ENCODE peak calls at places on chromosome 1, in seven cellular contexts. E is fibroblast of lung; M is left lung; K is adrenal gland; W is CD8-positive, alpha-beta T cell; N is heart right ventricle; B is esophagus squamous epithelium. T is an unnamed sample. For H3K4me1, the result is how much of the 10 kb centered on the place peaks cover.

GRCh38 chr1:20485527-20486456 is at the start of gene CAMK2N1:
- DNase-seq in N (peak), W (peak), E (peak), K (peak), B (no peak), M (peak), T (peak)

GRCh38 chr1:1357871-1358432 is 403 bp downstream of the MXRA8 start:
- DNase-seq in M (no peak), W (no peak), N (no peak), E (no peak), K (no peak), B (no peak), T (no peak)

GRCh38 chr1:41783189-41783639 is 135.5 kb downstream of the HIVEP3 start:
- DNase-seq in E (peak), B (no peak), W (no peak), M (no peak), K (peak), N (no peak), T (no peak)

GRCh38 chr1:17624540-17625256 is 85.2 kb downstream of the ARHGEF10L start:
- DNase-seq in W (no peak), B (no peak), K (peak), N (peak), E (peak), M (no peak), T (no peak)

GRCh38 chr1:68112835-68113243 is 62.4 kb upstream of the DIRAS3 start:
- DNase-seq in E (peak), B (no peak), W (no peak), N (no peak), K (no peak), M (no peak), T (no peak)

GRCh38 chr1:12204140-12204539 is 25.7 kb upstream of the VPS13D start:
- DNase-seq in K (no peak), E (no peak), M (no peak), B (no peak), N (no peak), W (peak), T (peak)

GRCh38 chr1:43766818-43767525 is 59.6 kb downstream of the ST3GAL3 start:
- DNase-seq in B (no peak), W (no peak), M (no peak), K (no peak), E (peak), N (no peak), T (no peak)

GRCh38 chr1:39561321-39561720 is 15.3 kb downstream of the PABPC4 start:
- DNase-seq in K (no peak), N (no peak), B (no peak), E (no peak), W (no peak), M (no peak), T (no peak)

GRCh38 chr1:83856381-83856780 is 142.6 kb downstream of the TTLL7 start:
- DNase-seq in M (no peak), W (no peak), B (no peak), N (no peak), E (no peak), K (no peak), T (no peak)

GRCh38 chr1:220804202-220804586 is 17.5 kb downstream of the MTARC1 start:
- DNase-seq in K (no peak), W (no peak), N (no peak), E (no peak), M (no peak), B (no peak), T (no peak)

GRCh38 chr1:176545034-176545639 is 82.2 kb downstream of the PAPPA2 start:
- DNase-seq in E (no peak), W (no peak), B (no peak), M (no peak), N (no peak), K (no peak), T (no peak)

GRCh38 chr1:38680801-38681510 is 178.6 kb downstream of the RRAGC start:
- DNase-seq in W (no peak), E (peak), K (no peak), N (no peak), M (no peak), B (no peak), T (no peak)

GRCh38 chr1:168474322-168474721 is 69.5 kb downstream of the XCL2 start:
- DNase-seq in B (no peak), N (no peak), K (no peak), W (no peak), M (no peak), E (no peak), T (no peak)

GRCh38 chr1:200510228-200510623 is 100.4 kb upstream of the ZNF281 start:
- DNase-seq in N (no peak), E (peak), M (no peak), B (no peak), W (peak), K (peak), T (no peak)

GRCh38 chr1:49694251-49694827 is 329.4 kb downstream of the AGBL4 start:
- DNase-seq in W (no peak), K (no peak), E (no peak), B (no peak), M (no peak), N (no peak), T (no peak)

GRCh38 chr1:96234299-96234698 is 487.3 kb upstream of the PTBP2 start:
- DNase-seq in W (no peak), M (peak), B (no peak), K (peak), E (peak), N (peak), T (no peak)

GRCh38 chr1:58570817-58571216 is 6.2 kb downstream of the TACSTD2 start:
- DNase-seq in B (no peak), E (no peak), K (no peak), W (no peak), M (no peak), N (no peak), T (no peak)

GRCh38 chr1:209041936-209042335 is 541.6 kb upstream of the CAMK1G start:
- DNase-seq in E (peak), B (no peak), M (no peak), K (no peak), N (no peak), W (no peak), T (no peak)

GRCh38 chr1:102434421-102434820 is 437.7 kb upstream of the OLFM3 start:
- DNase-seq in W (no peak), M (no peak), K (peak), N (no peak), E (no peak), B (no peak), T (no peak)

GRCh38 chr1:99481391-99481996 is 164.4 kb upstream of the PALMD start:
- DNase-seq in M (no peak), B (no peak), K (peak), E (peak), W (peak), N (no peak), T (no peak)

GRCh38 chr1:22711071-22711470 is 432 bp downstream of the EPHB2 start:
- DNase-seq in N (no peak), E (no peak), B (no peak), W (no peak), K (no peak), M (no peak), T (no peak)

GRCh38 chr1:151680812-151681211 is 35.8 kb downstream of the CELF3 start:
- DNase-seq in W (no peak), N (no peak), M (no peak), K (no peak), B (no peak), E (peak), T (no peak)

GRCh38 chr1:81760487-81761097 is 40.1 kb upstream of the ADGRL2 start:
- DNase-seq in E (peak), K (no peak), N (no peak), B (no peak), M (no peak), W (no peak), T (no peak)

GRCh38 chr1:168932539-168932938 is 174.0 kb upstream of the ATP1B1 start:
- DNase-seq in E (no peak), W (no peak), N (no peak), K (no peak), B (no peak), M (no peak), T (no peak)

GRCh38 chr1:177274687-177275211 is 104.0 kb downstream of the BRINP2 start:
- DNase-seq in E (peak), M (no peak), N (peak), W (no peak), K (peak), B (no peak), T (no peak)

GRCh38 chr1:152565535-152566215 is 905 bp downstream of the LCE3E start:
- DNase-seq in M (no peak), N (no peak), W (no peak), B (no peak), E (no peak), K (no peak), T (no peak)

GRCh38 chr1:181397841-181398240 is 85.5 kb upstream of the CACNA1E start:
- DNase-seq in N (no peak), M (no peak), B (no peak), W (peak), K (no peak), E (no peak), T (no peak)

GRCh38 chr1:10522324-10522860 is 47.6 kb downstream of the PEX14 start:
- DNase-seq in N (no peak), K (no peak), M (no peak), W (no peak), B (no peak), E (no peak), T (no peak)

GRCh38 chr1:16984717-16985116 is 4.3 kb upstream of the MFAP2 start:
- DNase-seq in M (no peak), B (no peak), K (peak), E (peak), N (peak), W (no peak), T (no peak)

GRCh38 chr1:184959626-184960025 is 14.7 kb downstream of the NIBAN1 start:
- DNase-seq in E (no peak), M (no peak), B (no peak), K (no peak), W (no peak), N (no peak), T (no peak)

GRCh38 chr1:204380293-204380831 is 20.6 kb upstream of the PLEKHA6 start:
- DNase-seq in K (no peak), N (no peak), E (no peak), M (no peak), B (no peak), W (no peak), T (no peak)

GRCh38 chr1:223771814-223772770 is 59.8 kb downstream of the CAPN2 start:
- DNase-seq in M (no peak), N (peak), K (peak), B (no peak), W (no peak), E (peak), T (no peak)

GRCh38 chr1:15153842-15154479 is 414 bp downstream of the TMEM51 start:
- DNase-seq in N (peak), E (peak), B (no peak), K (peak), W (peak), M (peak), T (peak)

GRCh38 chr1:222618880-222619321 is 1.0 kb downstream of the MIA3 start:
- DNase-seq in E (peak), B (no peak), M (peak), N (peak), W (peak), K (peak), T (peak)

GRCh38 chr1:145845514-145846161 is at the start of gene NUDT17:
- DNase-seq in M (peak), K (peak), W (peak), E (peak), N (peak), B (peak), T (peak)

GRCh38 chr1:145847827-145848226 is 2.4 kb downstream of the NUDT17 start:
- DNase-seq in N (no peak), W (no peak), E (no peak), M (no peak), K (no peak), B (no peak), T (no peak)

GRCh38 chr1:145846191-145846590 is 761 bp downstream of the NUDT17 start:
- DNase-seq in W (peak), M (no peak), K (no peak), N (no peak), E (peak), B (no peak), T (no peak)

GRCh38 chr1:145845144-145845513 is 301 bp upstream of the NUDT17 start:
- DNase-seq in N (no peak), B (no peak), K (no peak), E (no peak), M (no peak), W (no peak), T (no peak)

GRCh38 chr1:145849356-145850165 is 4.1 kb downstream of the NUDT17 start:
- DNase-seq in B (no peak), M (peak), N (no peak), K (peak), E (peak), W (no peak), T (no peak)
- TF ChIP-seq CTCF in B (no peak), M (no peak), N (peak), K (no peak), E (peak), W (peak), T (no peak)

GRCh38 chr1:157134442-157134841 is 3.8 kb downstream of the ETV3 start:
- DNase-seq in M (no peak), N (no peak), E (no peak), B (no peak), W (no peak), K (no peak), T (no peak)
- H3K4me1 ChIP-seq in M (under half), N (under half), E (under half), B (half or more), W (half or more), K (under half), T (half or more)

GRCh38 chr1:35186239-35186638 is 6.7 kb downstream of the SFPQ start:
- DNase-seq in E (no peak), K (no peak), N (no peak), M (no peak), W (no peak), B (no peak), T (no peak)
- TF ChIP-seq CTCF in E (no peak), K (no peak), N (no peak), M (no peak), W (no peak), B (no peak), T (no peak)

DNA sequence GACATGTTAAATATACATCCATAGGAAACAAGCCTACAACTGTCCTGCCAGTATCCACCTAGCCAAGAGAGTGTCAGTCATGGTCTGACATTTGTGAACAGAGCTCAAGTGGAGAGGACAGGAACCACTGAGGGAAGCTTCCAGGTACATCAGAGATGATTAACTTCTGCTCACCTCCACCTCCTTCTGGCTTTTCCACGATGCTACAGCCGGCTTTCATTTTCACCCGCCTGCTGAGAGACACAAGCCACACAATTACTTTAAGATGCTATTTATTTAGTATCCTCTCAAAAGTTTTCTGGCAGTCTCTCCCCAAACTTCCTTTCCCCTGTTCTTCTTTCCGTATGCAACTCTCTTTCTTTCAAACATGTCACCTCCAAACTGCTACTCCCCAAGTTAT is 2.1 kb downstream of the ETV3 start:
- DNase-seq in E (no peak), B (no peak), W (no peak), N (no peak), M (no peak), K (no peak), T (no peak)
- H3K4me1 ChIP-seq in E (under half), B (half or more), W (half or more), N (under half), M (under half), K (under half), T (half or more)

GRCh38 chr1:62746086-62746808 is 37.7 kb upstream of the ATG4C start:
- DNase-seq in M (no peak), E (peak), K (no peak), B (no peak), W (no peak), N (no peak), T (no peak)
- TF ChIP-seq CTCF in M (peak), E (peak), K (peak), B (peak), W (peak), N (peak), T (peak)

DNA sequence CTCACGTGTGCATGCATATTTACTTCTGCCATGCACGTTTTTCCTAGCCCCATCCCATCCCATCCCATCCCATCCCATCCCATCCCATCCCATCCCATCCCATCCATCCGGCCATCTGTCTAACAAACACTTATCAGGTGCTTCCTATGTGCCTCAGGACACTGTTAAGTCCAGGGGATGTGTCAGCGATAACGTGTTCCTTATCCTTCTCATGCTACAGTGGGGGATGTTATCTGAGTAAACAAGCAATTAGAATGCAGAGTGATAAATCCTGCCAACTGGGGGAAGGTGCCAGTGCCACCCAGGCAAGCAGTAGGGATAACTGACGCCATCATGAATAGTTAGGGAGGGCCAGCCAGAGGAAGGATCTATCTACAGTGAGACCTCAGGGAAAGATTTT is 304.2 kb downstream of the CAMTA1 start:
- DNase-seq in M (no peak), N (no peak), B (no peak), E (no peak), W (no peak), K (no peak), T (no peak)
- H3K4me1 ChIP-seq in M (under half), N (under half), B (under half), E (under half), W (under half), K (under half), T (under half)

GRCh38 chr1:25610822-25611630 is 5.6 kb upstream of the MAN1C1 start:
- DNase-seq in M (no peak), W (peak), K (no peak), E (no peak), N (no peak), B (no peak), T (no peak)
- TF ChIP-seq CTCF in M (no peak), W (peak), K (no peak), E (peak), N (peak), B (peak), T (peak)

GRCh38 chr1:8902765-8903164 is 24.3 kb upstream of the ENO1 start:
- DNase-seq in N (no peak), M (no peak), B (no peak), K (no peak), E (peak), W (no peak), T (no peak)

GRCh38 chr1:8903410-8903809 is 24.9 kb upstream of the ENO1 start:
- DNase-seq in N (no peak), W (no peak), K (no peak), B (no peak), E (peak), M (no peak), T (no peak)

GRCh38 chr1:8905582-8906191 is 27.2 kb upstream of the ENO1 start:
- DNase-seq in E (peak), M (no peak), B (no peak), N (no peak), W (no peak), K (no peak), T (no peak)

GRCh38 chr1:8908388-8909151 is 30.1 kb upstream of the ENO1 start:
- DNase-seq in M (no peak), N (no peak), W (no peak), K (no peak), B (no peak), E (peak), T (no peak)

DNA sequence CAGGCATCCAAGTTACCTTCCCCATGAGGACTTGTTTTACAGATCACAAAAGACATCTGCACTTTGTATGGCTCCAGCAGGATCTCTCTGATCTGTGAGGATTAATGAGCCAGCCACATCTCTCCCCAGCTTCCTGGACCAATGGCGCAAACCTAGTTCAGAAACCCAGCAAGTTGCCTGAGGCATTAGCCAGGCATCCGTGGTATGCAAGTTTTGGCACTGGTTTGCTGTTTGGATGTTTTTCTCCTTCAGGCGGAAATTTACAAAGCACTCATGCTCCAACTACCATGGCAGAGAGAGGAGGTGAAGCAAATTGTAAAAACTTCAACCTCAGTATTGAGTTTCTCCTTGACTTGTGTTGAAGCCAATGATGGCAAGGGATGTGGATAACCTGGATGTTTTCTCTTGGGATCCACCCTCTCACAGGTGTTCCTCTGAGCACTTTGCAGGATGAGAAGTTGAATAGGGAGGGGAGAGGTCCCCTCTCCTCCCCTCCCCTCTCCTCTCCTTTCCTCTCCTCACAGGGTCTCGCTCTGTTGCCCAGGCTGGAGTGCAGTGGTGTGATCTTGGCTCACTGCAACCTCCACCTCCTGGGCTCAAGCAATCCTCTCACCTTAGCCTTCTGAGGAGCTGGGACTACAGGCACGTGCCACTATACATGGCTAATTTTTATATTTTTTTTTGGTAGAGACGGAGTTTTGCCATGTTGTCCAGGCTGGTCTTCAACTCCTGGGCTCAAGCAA is 25.6 kb upstream of the ENO1 start:
- DNase-seq in B (no peak), K (peak), M (no peak), E (peak), W (no peak), N (no peak), T (no peak)
- H3K4me1 ChIP-seq in B (half or more), K (under half), M (under half), E (under half), W (under half), N (under half), T (under half)